ENCODE peak calls at places on chromosomes 5 and 9, in five cellular contexts. X, N, E, O and M are unnamed samples. For H3K4me1, the result is how much of the 10 kb centered on the place peaks cover.

GRCh38 chr5:51416149-51416548 is 32.9 kb downstream of the ISL1 start:
- DNase-seq in N (no peak), E (no peak), O (no peak), X (no peak), M (no peak)

GRCh38 chr5:156460496-156460895 is 133.5 kb downstream of the SGCD start:
- DNase-seq in X (no peak), N (no peak), E (no peak), O (no peak), M (no peak)

GRCh38 chr5:127518319-127518621 is 830 bp downstream of the PRRC1 start:
- DNase-seq in E (no peak), O (no peak), N (no peak), X (no peak), M (no peak)

GRCh38 chr5:10635257-10635860 is 71.5 kb downstream of the ANKRD33B start:
- DNase-seq in E (peak), X (no peak), O (no peak), N (peak), M (no peak)

GRCh38 chr9:132717326-132717945 is 47.2 kb downstream of the GTF3C4 start:
- DNase-seq in O (no peak), X (no peak), E (no peak), N (no peak), M (no peak)

GRCh38 chr9:121398374-121398773 is 28.3 kb upstream of the STOM start:
- DNase-seq in X (no peak), N (no peak), E (peak), O (no peak), M (no peak)

GRCh38 chr5:107381189-107381856 is 289.4 kb downstream of the EFNA5 start:
- DNase-seq in N (peak), X (peak), O (no peak), E (peak), M (no peak)

GRCh38 chr9:33416996-33417395 is 14.6 kb upstream of the AQP7 start:
- DNase-seq in X (no peak), N (no peak), E (no peak), O (no peak), M (no peak)

GRCh38 chr5:88236866-88237642 is 31.6 kb downstream of the TMEM161B start:
- DNase-seq in O (no peak), N (no peak), E (no peak), X (no peak), M (no peak)

GRCh38 chr9:5408596-5408995 is 29.1 kb downstream of the PLGRKT start:
- DNase-seq in O (no peak), E (no peak), X (no peak), N (no peak), M (no peak)

GRCh38 chr5:171931163-171931562 is 75.3 kb downstream of the FBXW11 start:
- DNase-seq in X (no peak), N (no peak), E (no peak), O (no peak), M (no peak)

GRCh38 chr5:30581198-30581925 is 612.1 kb upstream of the CDH6 start:
- DNase-seq in X (no peak), E (no peak), N (no peak), O (no peak), M (no peak)

GRCh38 chr9:25716220-25716872 is 38.1 kb upstream of the TUSC1 start:
- DNase-seq in E (no peak), X (no peak), O (no peak), N (peak), M (no peak)

GRCh38 chr5:11928909-11929308 is 24.7 kb upstream of the CTNND2 start:
- DNase-seq in O (no peak), E (no peak), X (no peak), N (no peak), M (no peak)

GRCh38 chr5:115440782-115441451 is 103.7 kb downstream of the FEM1C start:
- DNase-seq in E (no peak), O (no peak), N (peak), X (no peak), M (no peak)

GRCh38 chr9:133716564-133717112 is 21.5 kb downstream of the SARDH start:
- DNase-seq in X (peak), N (no peak), E (no peak), O (peak), M (no peak)

GRCh38 chr9:99778308-99778707 is 43.4 kb upstream of the NR4A3 start:
- DNase-seq in X (no peak), O (no peak), N (peak), E (no peak), M (no peak)

GRCh38 chr5:37174928-37175327 is 74.2 kb downstream of the CPLANE1 start:
- DNase-seq in E (no peak), N (no peak), O (no peak), X (no peak), M (no peak)

GRCh38 chr5:50595199-50595598 is 71.2 kb upstream of the PARP8 start:
- DNase-seq in X (no peak), O (no peak), N (peak), E (peak), M (no peak)

GRCh38 chr5:150428106-150428876 is 15.6 kb upstream of the CD74 start:
- DNase-seq in E (no peak), N (no peak), O (no peak), X (peak), M (peak)

GRCh38 chr9:86333651-86334050 is 20.6 kb downstream of the TUT7 start:
- DNase-seq in E (no peak), X (no peak), N (no peak), O (no peak), M (no peak)

GRCh38 chr5:34499001-34499734 is 157.0 kb upstream of the RAI14 start:
- DNase-seq in O (no peak), E (peak), X (no peak), N (peak), M (no peak)
- H3K4me1 ChIP-seq in O (under half), E (under half), X (under half), N (under half), M (under half)

GRCh38 chr5:67195406-67196275 is 958 bp downstream of the CD180 start:
- DNase-seq in O (no peak), X (no peak), E (no peak), N (no peak), M (no peak)
- H3K4me3 ChIP-seq in O (no peak), X (peak), E (no peak), N (no peak), M (no peak)

DNA sequence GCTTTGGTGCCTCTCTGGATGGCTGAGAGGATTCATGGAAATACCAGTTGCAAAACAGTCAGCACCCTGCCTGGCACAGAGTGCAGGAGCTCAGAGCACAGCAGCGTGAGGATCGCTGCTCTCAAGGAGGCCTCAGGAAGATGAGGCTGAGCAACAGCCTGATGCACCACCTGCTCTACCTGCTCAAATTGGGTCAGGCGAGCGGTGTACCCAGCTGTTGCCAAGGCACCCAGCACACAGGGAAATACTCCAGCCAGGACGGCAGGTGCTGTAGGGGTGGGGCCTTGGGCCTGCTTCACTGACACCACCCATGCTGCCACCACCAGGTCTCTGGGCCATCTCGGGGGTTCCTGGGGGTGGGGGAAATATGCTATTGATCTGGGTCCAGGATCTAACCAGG is 4.3 kb downstream of the EEIG1 start:
- DNase-seq in X (peak), N (no peak), O (peak), E (no peak), M (peak)
- H3K4me1 ChIP-seq in X (half or more), N (half or more), O (half or more), E (under half), M (half or more)

DNA sequence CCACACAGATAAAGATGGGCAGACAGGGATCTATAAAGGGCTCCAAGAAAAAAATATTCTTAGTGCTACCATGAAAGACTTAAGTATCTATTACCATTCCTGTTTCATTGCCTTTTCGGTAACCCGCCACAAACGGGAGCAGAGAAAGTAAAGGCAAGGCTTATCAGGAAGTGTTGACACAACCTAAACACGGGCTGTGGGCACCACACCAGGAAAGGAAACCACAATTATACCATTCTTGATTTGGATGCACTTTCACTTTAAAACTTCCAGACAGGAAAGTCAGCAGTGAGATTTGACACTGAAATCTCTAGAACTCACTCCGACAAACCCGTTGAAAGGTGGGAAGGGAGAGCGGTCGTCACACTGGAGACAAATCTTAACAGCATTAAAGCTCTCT is 6.5 kb downstream of the TLE1 start:
- DNase-seq in X (no peak), E (no peak), O (no peak), N (no peak), M (no peak)
- H3K4me3 ChIP-seq in X (peak), E (no peak), O (no peak), N (no peak), M (no peak)

DNA sequence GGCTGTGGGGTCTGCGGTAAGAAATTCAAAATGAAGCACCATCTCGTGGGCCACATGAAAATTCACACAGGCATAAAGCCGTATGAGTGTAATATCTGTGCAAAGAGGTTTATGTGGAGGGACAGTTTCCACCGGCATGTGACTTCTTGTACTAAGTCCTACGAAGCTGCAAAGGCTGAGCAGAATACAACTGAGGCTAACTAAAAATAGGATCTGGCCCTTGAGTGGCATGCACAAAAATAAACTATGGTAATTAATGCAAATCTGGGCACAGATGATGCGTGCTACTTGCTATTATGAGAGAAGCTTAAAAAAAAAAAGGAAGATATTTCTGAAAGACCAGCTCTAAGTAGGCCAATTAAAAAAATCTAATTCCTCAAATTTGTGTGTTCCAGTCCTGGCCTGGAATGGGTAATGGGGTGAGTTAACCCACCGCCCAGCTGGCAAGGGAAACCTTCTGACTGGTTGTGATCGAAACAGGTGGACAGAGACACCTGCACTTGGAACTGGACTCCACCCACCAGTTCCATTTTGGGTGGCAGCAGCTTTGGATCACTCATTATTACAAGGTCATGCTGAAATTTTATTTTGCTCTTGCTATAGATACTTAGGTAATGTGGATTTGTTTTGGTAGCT is 26.6 kb upstream of the ZBTB34 start:
- DNase-seq in X (no peak), E (no peak), O (no peak), N (no peak), M (no peak)
- H3K4me1 ChIP-seq in X (half or more), E (under half), O (under half), N (under half), M (under half)

GRCh38 chr9:109403116-109403515 is 82.3 kb upstream of the EPB41L4B start:
- DNase-seq in N (no peak), O (no peak), X (no peak), E (no peak), M (no peak)
- H3K4me3 ChIP-seq in N (no peak), O (no peak), X (no peak), E (no peak), M (no peak)